ENCODE peak calls at places on chromosomes 2 and 18, in five cellular contexts. M, P, S, X and C are unnamed samples.
A peak's percentile ranks its signal among the peaks of the same experiment; 100 is the strongest.

GRCh38 chr2:137050949-137051348 is 285.6 kb downstream of the THSD7B start:
- DNase-seq in M (no peak), P (no peak), S (no peak), X (no peak), C (no peak)

GRCh38 chr2:206392118-206392517 is 51.2 kb upstream of the ADAM23 start:
- DNase-seq in M (no peak), P (no peak), S (no peak), X (peak; percentile 54), C (no peak)

GRCh38 chr2:129908721-129909373 is 70.6 kb upstream of the RAB6C start:
- DNase-seq in M (no peak), P (no peak), S (no peak), X (no peak), C (no peak)

GRCh38 chr2:112301171-112301584 is 25.8 kb downstream of the ZC3H6 start:
- DNase-seq in M (no peak), P (no peak), S (no peak), X (peak; percentile 77), C (no peak)

GRCh38 chr18:59681521-59682004 is 15.7 kb downstream of the CCBE1 start:
- DNase-seq in M (no peak), P (no peak), S (no peak), X (no peak), C (no peak)

GRCh38 chr2:3728104-3729054 is 25.0 kb downstream of the DCDC2C start:
- DNase-seq in M (no peak), P (no peak), S (no peak), X (peak; percentile 67), C (no peak)

GRCh38 chr2:75548036-75548573 is 12.6 kb downstream of the EVA1A start:
- DNase-seq in M (no peak), P (no peak), S (no peak), X (peak; percentile 49), C (no peak)

GRCh38 chr2:121902171-121902591 is 146.7 kb downstream of the TSN start:
- DNase-seq in M (no peak), P (peak; percentile 45), S (no peak), X (peak; percentile 6), C (no peak)

GRCh38 chr2:121038831-121039230 is 246.2 kb downstream of the TFCP2L1 start:
- DNase-seq in M (no peak), P (no peak), S (no peak), X (no peak), C (no peak)

GRCh38 chr2:173326806-173327205 is 27.9 kb upstream of the CDCA7 start:
- DNase-seq in M (no peak), P (no peak), S (no peak), X (peak; percentile 24), C (no peak)
- H3K9me3 ChIP-seq in M (peaks cover 8% of the 10 kb centered on the region), P (no peaks in the 10 kb centered on the region), S (peaks cover 18% of the 10 kb centered on the region), X (peaks cover 6% of the 10 kb centered on the region), C (peaks cover 31% of the 10 kb centered on the region)

GRCh38 chr2:67213677-67214402 is 183.3 kb upstream of the ETAA1 start:
- DNase-seq in M (no peak), P (no peak), S (no peak), X (no peak), C (no peak)

GRCh38 chr2:67216103-67216502 is 181.0 kb upstream of the ETAA1 start:
- DNase-seq in M (no peak), P (no peak), S (no peak), X (peak; percentile 24), C (no peak)

GRCh38 chr2:67214585-67215184 is 182.4 kb upstream of the ETAA1 start:
- DNase-seq in M (no peak), P (no peak), S (no peak), X (no peak), C (no peak)

GRCh38 chr2:67215636-67216035 is 181.5 kb upstream of the ETAA1 start:
- DNase-seq in M (no peak), P (no peak), S (no peak), X (peak; percentile 69), C (no peak)

GRCh38 chr2:67215214-67215613 is 181.9 kb upstream of the ETAA1 start:
- DNase-seq in M (peak; percentile 28), P (no peak), S (no peak), X (peak; percentile 92), C (no peak)
- TF ChIP-seq CTCF in M (peak; percentile 20), P (no peak), S (no peak), X (peak; percentile 88), C (no peak)

GRCh38 chr2:27756091-27756490 is 15.4 kb upstream of the MRPL33 start:
- DNase-seq in M (no peak), P (no peak), S (no peak), X (no peak), C (no peak)

GRCh38 chr2:27751377-27751776 is 20.1 kb upstream of the MRPL33 start:
- DNase-seq in M (no peak), P (no peak), S (no peak), X (no peak), C (no peak)

GRCh38 chr2:27753744-27754588 is 17.6 kb upstream of the MRPL33 start:
- DNase-seq in M (peak; percentile 60), P (peak; percentile 78), S (peak; percentile 76), X (peak; percentile 80), C (peak; percentile 64)

GRCh38 chr2:27754831-27755230 is 16.7 kb upstream of the MRPL33 start:
- DNase-seq in M (no peak), P (no peak), S (no peak), X (no peak), C (no peak)

GRCh38 chr2:27752551-27753237 is 18.8 kb upstream of the MRPL33 start:
- DNase-seq in M (no peak), P (no peak), S (no peak), X (no peak), C (no peak)
- H3K27ac ChIP-seq in M (no peak overlapping the region), P (no peak overlapping the region), S (peak overlapping the region; percentile 88), X (no peak overlapping the region), C (no peak overlapping the region)

GRCh38 chr2:186688813-186689212 is 5.0 kb upstream of the FAM171B start:
- DNase-seq in M (no peak), P (no peak), S (no peak), X (no peak), C (no peak)
- H3K9me3 ChIP-seq in M (no peaks in the 10 kb centered on the region), P (no peaks in the 10 kb centered on the region), S (no peaks in the 10 kb centered on the region), X (peaks cover 5% of the 10 kb centered on the region), C (peaks cover 10% of the 10 kb centered on the region)

GRCh38 chr2:15159206-15159605 is 401.9 kb downstream of the NBAS start:
- DNase-seq in M (no peak), P (no peak), S (no peak), X (peak; percentile 31), C (no peak)
- TF ChIP-seq CTCF in M (no peak), P (no peak), S (no peak), X (no peak), C (no peak)

GRCh38 chr18:61991836-61992235 is 99.0 kb upstream of the RNF152 start:
- DNase-seq in M (no peak), P (no peak), S (no peak), X (no peak), C (no peak)

GRCh38 chr18:61989138-61989537 is 96.3 kb upstream of the RNF152 start:
- DNase-seq in M (no peak), P (no peak), S (no peak), X (no peak), C (no peak)

GRCh38 chr18:61992923-61993322 is 100.1 kb upstream of the RNF152 start:
- DNase-seq in M (no peak), P (no peak), S (no peak), X (peak; percentile 72), C (no peak)

GRCh38 chr18:61992285-61992684 is 99.5 kb upstream of the RNF152 start:
- DNase-seq in M (no peak), P (no peak), S (no peak), X (peak; percentile 82), C (no peak)

DNA sequence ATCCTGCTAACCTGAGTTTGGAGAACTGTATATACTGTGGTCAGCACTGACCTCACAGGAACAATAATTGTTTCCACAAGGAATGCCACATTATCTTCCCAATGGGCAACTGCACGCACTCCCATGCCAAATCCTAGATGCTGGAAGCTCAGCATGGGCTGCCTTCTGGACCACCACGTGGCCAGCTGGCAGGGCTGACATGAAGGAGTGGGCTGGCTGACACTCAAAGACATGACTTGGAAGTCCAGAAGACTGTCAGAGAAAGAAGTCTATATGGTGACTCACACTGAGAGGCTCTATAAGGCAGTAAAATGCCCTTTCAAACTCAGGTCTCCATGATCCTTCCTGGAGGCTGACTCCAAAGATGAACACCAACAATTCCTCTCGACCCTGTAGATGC is 98.4 kb upstream of the RNF152 start:
- DNase-seq in M (peak; percentile 18), P (no peak), S (no peak), X (peak; percentile 71), C (no peak)
- H3K27ac ChIP-seq in M (peak overlapping the region; percentile 60), P (no peak overlapping the region), S (no peak overlapping the region), X (peak overlapping the region; percentile 86), C (no peak overlapping the region)

DNA sequence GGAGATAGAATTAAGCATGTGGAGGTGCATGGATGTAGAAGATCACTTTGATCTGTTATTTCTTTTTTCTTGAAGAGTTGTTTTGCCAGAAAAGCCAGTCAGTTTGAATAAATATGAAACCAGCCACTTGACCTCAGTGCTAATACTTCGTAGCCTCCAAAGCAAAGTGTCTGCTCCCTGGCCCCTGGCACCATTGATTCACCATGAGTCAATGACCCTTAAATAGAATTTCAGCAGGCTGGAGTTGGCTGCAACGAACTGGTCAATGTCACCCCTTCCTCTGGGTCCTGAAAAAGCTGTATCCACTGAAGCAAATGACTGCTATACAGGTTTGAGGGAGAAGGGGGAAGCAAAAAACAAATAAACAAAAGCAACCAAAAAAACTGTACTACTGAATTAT is 57.9 kb upstream of the TTN start:
- DNase-seq in M (no peak), P (peak; percentile 60), S (no peak), X (no peak), C (no peak)
- H3K9me3 ChIP-seq in M (no peaks in the 10 kb centered on the region), P (no peaks in the 10 kb centered on the region), S (no peaks in the 10 kb centered on the region), X (no peaks in the 10 kb centered on the region), C (no peaks in the 10 kb centered on the region)

GRCh38 chr18:48950536-48951447 is at the start of gene SMAD7:
- DNase-seq in M (no peak), P (no peak), S (no peak), X (no peak), C (no peak)

GRCh38 chr18:48949606-48950535 is 894 bp downstream of the SMAD7 start:
- DNase-seq in M (no peak), P (no peak), S (no peak), X (peak; percentile 60), C (no peak)

GRCh38 chr18:48953096-48953706 is 2.4 kb upstream of the SMAD7 start:
- DNase-seq in M (no peak), P (no peak), S (no peak), X (no peak), C (no peak)

GRCh38 chr18:48952287-48953095 is 1.7 kb upstream of the SMAD7 start:
- DNase-seq in M (peak; percentile 85), P (peak; percentile 89), S (peak; percentile 77), X (peak; percentile 86), C (peak; percentile 53)

GRCh38 chr18:48951448-48952286 is 902 bp upstream of the SMAD7 start:
- DNase-seq in M (peak; percentile 89), P (peak; percentile 91), S (peak; percentile 87), X (peak; percentile 86), C (peak; percentile 80)
- TF ChIP-seq CTCF in M (peak; percentile 48), P (no peak), S (peak; percentile 47), X (peak; percentile 31), C (no peak)